ENCODE peak calls at places on chromosomes 1 and 21, in six cellular contexts. N, Q, C, S, B and P are unnamed samples. For H3K4me1, the result is how much of the 10 kb centered on the place peaks cover.

GRCh38 chr1:207304710-207305151 is 16.7 kb upstream of the CD55 start:
- DNase-seq in C (no peak), N (no peak), B (no peak), Q (no peak), S (peak), P (no peak)

GRCh38 chr1:245609354-245609753 is 454.6 kb downstream of the KIF26B start:
- DNase-seq in Q (no peak), S (no peak), N (no peak), C (no peak), B (no peak), P (no peak)

GRCh38 chr1:169574336-169574735 is 11.9 kb downstream of the F5 start:
- DNase-seq in B (no peak), S (no peak), Q (peak), N (no peak), C (no peak), P (no peak)

GRCh38 chr1:223338811-223339746 is 24.9 kb downstream of the SUSD4 start:
- DNase-seq in N (no peak), B (no peak), Q (no peak), C (no peak), S (no peak), P (no peak)

GRCh38 chr21:31520506-31521163 is 138.9 kb upstream of the SOD1 start:
- DNase-seq in C (no peak), S (no peak), B (no peak), N (no peak), Q (no peak), P (no peak)

GRCh38 chr1:51622455-51622913 is 5.6 kb downstream of the OSBPL9 start:
- DNase-seq in Q (no peak), N (no peak), B (peak), C (peak), S (peak), P (no peak)

GRCh38 chr21:38985423-38986378 is 180.0 kb downstream of the ETS2 start:
- DNase-seq in N (peak), C (peak), Q (peak), B (peak), S (no peak), P (no peak)

GRCh38 chr21:42411197-42411869 is 7.6 kb downstream of the UBASH3A start:
- DNase-seq in B (no peak), S (no peak), N (no peak), C (no peak), Q (no peak), P (no peak)

GRCh38 chr1:25469177-25469576 is 38.5 kb downstream of the MACO1 start:
- DNase-seq in B (no peak), Q (no peak), C (no peak), N (no peak), S (no peak), P (no peak)

GRCh38 chr1:22488319-22488718 is 36.7 kb downstream of the ZBTB40 start:
- DNase-seq in C (no peak), S (no peak), Q (no peak), N (no peak), B (no peak), P (no peak)

GRCh38 chr1:214525535-214526019 is 25.8 kb downstream of the PTPN14 start:
- DNase-seq in C (no peak), S (no peak), N (no peak), Q (no peak), B (no peak), P (no peak)

GRCh38 chr1:11227106-11228077 is 35.0 kb downstream of the MTOR start:
- DNase-seq in B (no peak), Q (no peak), S (no peak), N (no peak), C (no peak), P (no peak)

GRCh38 chr1:40592107-40592773 is 60.8 kb downstream of the ZNF684 start:
- DNase-seq in N (no peak), C (no peak), B (no peak), Q (peak), S (peak), P (no peak)

GRCh38 chr21:32415999-32416398 is 3.5 kb downstream of the EVA1C start:
- DNase-seq in C (no peak), N (no peak), B (no peak), Q (no peak), S (no peak), P (no peak)

GRCh38 chr1:235984041-235984820 is 80.7 kb downstream of the NID1 start:
- DNase-seq in C (no peak), Q (no peak), N (no peak), S (no peak), B (no peak), P (no peak)

GRCh38 chr1:47934243-47934805 is 62.9 kb downstream of the TRABD2B start:
- DNase-seq in N (peak), B (peak), S (no peak), Q (peak), C (no peak), P (no peak)

GRCh38 chr1:215789981-215790380 is 222.9 kb downstream of the KCTD3 start:
- DNase-seq in S (no peak), N (no peak), B (no peak), Q (no peak), C (no peak), P (no peak)

GRCh38 chr1:31931241-31932225 is 6.6 kb downstream of the PTP4A2 start:
- DNase-seq in C (no peak), S (no peak), B (no peak), N (no peak), Q (no peak), P (no peak)

GRCh38 chr1:9852004-9852403 is 28.2 kb upstream of the CLSTN1 start:
- DNase-seq in N (no peak), S (no peak), Q (no peak), C (no peak), B (no peak), P (no peak)

GRCh38 chr1:9850442-9851162 is 26.8 kb upstream of the CLSTN1 start:
- DNase-seq in Q (no peak), C (no peak), B (no peak), N (no peak), S (no peak), P (no peak)

GRCh38 chr1:9849691-9850441 is 26.1 kb upstream of the CLSTN1 start:
- DNase-seq in C (no peak), S (no peak), B (no peak), Q (no peak), N (no peak), P (no peak)

GRCh38 chr1:9848022-9848421 is 24.3 kb upstream of the CLSTN1 start:
- DNase-seq in N (no peak), C (no peak), S (no peak), Q (peak), B (no peak), P (no peak)

DNA sequence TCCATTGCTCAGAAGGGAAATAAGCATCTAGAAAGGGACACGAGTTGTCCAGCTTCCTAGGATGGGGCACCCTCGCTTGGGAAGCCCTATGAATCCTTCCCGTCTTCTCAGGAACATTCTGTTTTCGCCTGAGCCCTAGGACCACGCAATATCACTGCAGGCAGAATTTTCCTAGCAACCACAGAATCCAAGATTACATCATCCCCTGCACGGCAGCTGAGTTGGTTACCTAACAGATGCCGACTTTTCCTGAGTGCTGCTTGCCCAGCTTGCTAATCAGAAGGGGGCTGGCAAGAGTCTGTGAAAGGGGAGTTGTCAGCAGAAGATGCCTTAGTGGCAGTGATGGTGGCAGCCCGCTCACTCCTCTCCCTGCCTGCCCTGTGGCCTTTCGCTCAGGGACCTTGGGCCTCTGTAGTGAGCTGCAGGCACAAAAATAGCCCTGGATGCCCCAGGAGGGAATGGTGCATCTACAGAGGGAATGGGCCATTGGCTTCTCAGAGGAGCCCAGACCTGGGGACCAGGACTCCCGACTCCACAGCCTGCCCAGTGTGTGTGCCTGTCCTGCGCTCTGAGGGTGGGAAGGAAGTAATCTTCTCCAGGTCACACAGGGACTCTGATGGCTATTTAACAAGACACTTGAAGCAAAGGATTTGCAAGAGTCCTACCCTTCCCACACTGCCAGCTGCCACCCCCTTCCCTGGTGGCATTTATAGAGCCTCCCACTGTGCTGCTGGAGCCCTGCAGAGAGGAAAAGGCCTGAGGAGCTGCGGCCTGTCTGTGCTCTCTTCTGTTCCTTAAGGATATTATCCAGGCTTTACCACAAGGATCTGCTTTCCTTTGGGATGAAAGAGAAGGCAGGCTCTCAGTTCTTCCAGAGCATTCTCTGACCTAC is 28.9 kb upstream of the CLSTN1 start:
- DNase-seq in N (no peak), S (no peak), Q (no peak), B (no peak), C (no peak), P (no peak)
- H3K4me1 ChIP-seq in N (under half), S (under half), Q (under half), B (under half), C (under half), P (under half)

GRCh38 chr1:28506907-28507246 is 1.0 kb downstream of the RCC1 start:
- DNase-seq in Q (no peak), C (no peak), B (no peak), N (no peak), S (no peak), P (no peak)

GRCh38 chr1:28507247-28507645 is 1.4 kb downstream of the RCC1 start:
- DNase-seq in N (no peak), B (no peak), Q (no peak), S (no peak), C (no peak), P (no peak)

GRCh38 chr1:28509705-28510349 is 4.0 kb downstream of the RCC1 start:
- DNase-seq in B (no peak), N (no peak), S (no peak), Q (no peak), C (no peak), P (no peak)

GRCh38 chr1:28508435-28508754 is 2.6 kb downstream of the RCC1 start:
- DNase-seq in S (no peak), B (no peak), Q (no peak), N (no peak), C (no peak), P (no peak)

DNA sequence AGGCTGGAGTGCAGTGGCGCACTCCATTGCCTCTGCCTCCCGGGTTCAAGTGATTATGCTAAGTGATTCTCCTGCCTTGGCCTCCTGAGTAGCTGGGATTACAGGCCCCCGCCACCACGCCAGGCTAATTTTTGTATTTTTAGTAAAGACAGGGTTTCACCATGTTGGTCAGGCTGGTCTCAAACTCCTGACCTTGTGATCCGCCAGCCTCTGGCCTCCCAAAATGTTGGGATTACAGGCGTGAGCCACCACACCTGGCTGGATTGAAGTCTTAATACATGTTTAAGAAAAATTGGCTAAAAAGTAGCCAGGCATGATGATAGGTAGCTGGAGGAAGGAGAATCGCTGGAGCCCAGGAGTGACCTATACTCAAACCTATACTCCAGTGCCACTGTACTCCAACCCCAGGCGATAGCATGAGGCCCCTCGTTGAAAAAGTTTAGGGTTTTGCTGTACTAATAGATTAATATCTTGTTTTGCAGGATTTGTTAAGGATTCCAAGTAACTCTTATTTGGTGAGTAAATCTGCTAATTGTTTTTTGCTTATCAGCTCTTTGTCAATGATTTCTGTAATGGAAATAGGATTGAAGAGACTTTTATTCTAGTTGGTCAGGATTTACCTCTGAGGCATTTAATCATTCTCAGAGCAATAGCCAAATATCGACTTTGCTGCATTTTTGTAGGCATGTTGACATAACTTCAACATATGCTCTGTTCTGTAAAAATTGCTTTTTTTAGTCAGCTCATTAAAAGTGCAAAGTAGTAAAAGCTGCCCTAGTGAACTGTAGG is 2.0 kb downstream of the RCC1 start:
- DNase-seq in B (no peak), S (no peak), Q (no peak), C (no peak), N (no peak), P (no peak)
- TF ChIP-seq POLR2A in B (no peak), S (no peak), Q (no peak), C (no peak), N (no peak), P (no peak)

GRCh38 chr1:154429841-154430611 is 24.9 kb downstream of the IL6R start:
- DNase-seq in S (no peak), C (no peak), B (no peak), N (no peak), Q (no peak), P (no peak)
- H3K27ac ChIP-seq in S (no peak), C (no peak), B (no peak), N (no peak), Q (peak), P (peak)

GRCh38 chr1:111089638-111090037 is 50.3 kb downstream of the DRAM2 start:
- DNase-seq in N (no peak), C (no peak), S (no peak), B (no peak), Q (no peak), P (no peak)
- H3K4me1 ChIP-seq in N (under half), C (under half), S (under half), B (under half), Q (under half), P (under half)

GRCh38 chr1:167641786-167642500 is 11.9 kb downstream of the RCSD1 start:
- DNase-seq in B (no peak), C (no peak), S (no peak), N (no peak), Q (no peak), P (no peak)
- TF ChIP-seq POLR2A in B (no peak), C (no peak), S (no peak), N (no peak), Q (no peak), P (no peak)

GRCh38 chr1:74455390-74455789 is 57.0 kb downstream of the LRRC53 start:
- DNase-seq in S (no peak), C (no peak), Q (no peak), B (no peak), N (no peak), P (no peak)
- H3K27ac ChIP-seq in S (no peak), C (no peak), Q (no peak), B (no peak), N (no peak), P (no peak)

GRCh38 chr1:65758128-65758527 is 34.6 kb upstream of the PDE4B start:
- DNase-seq in S (no peak), N (no peak), Q (no peak), B (no peak), C (no peak), P (no peak)
- H3K4me1 ChIP-seq in S (under half), N (under half), Q (under half), B (under half), C (under half), P (under half)

GRCh38 chr1:173714759-173715537 is at the start of gene KLHL20:
- DNase-seq in C (peak), S (peak), Q (peak), N (peak), B (peak), P (peak)
- TF ChIP-seq POLR2A in C (peak), S (peak), Q (peak), N (peak), B (peak), P (peak)

DNA sequence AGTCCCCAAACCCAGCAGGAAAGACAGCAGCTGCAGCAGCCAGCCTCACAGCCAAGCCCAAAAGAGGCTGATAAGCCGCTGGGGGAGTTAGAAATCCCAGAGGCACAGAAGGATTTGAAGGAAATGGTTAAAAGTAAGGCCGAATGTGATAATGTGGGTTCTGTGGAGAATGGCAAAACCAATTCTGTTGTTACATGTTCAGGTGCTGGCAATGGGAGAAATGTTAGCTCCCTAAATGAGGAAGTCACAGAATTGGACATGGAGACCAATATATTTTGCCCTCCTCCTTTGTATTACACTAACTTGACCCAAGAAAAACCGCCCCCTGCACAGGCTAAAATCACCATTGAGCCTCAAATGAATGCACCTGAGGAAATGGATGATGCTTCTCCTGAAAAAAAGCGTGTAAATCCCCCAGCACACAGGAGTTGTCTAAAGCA is 875 bp downstream of the MAP10 start:
- DNase-seq in Q (no peak), S (no peak), N (no peak), C (no peak), B (no peak), P (no peak)
- H3K27ac ChIP-seq in Q (no peak), S (no peak), N (peak), C (peak), B (no peak), P (peak)